ENCODE peak calls at places on chromosomes 12 and 14, in nine cellular contexts. W is endothelial cell of umbilical vein, F is NB4, Q is GM12891, R is H54, O is ovary, G is adrenal gland, I is lower leg skin, M is transverse colon. P is an unnamed sample.

GRCh38 chr14:72605921-72606220 is 288.0 kb downstream of the DPF3 start:
- DNase-seq in M (no peak), W (no peak), G (no peak), Q (no peak), O (no peak), R (no peak), F (no peak), I (peak; percentile 21), P (no peak)

GRCh38 chr12:1851126-1851791 is 30.9 kb downstream of the LRTM2 start:
- DNase-seq in M (no peak), Q (no peak), G (no peak), O (no peak), F (no peak), W (peak; percentile 22), R (no peak), I (no peak), P (no peak)

GRCh38 chr14:72383869-72384268 is 451.6 kb downstream of the RGS6 start:
- DNase-seq in Q (no peak), M (no peak), G (no peak), F (no peak), R (no peak), I (no peak), O (no peak), W (no peak), P (no peak)

GRCh38 chr12:91492648-91493047 is 310.0 kb upstream of the DCN start:
- DNase-seq in M (no peak), I (no peak), F (no peak), G (no peak), R (no peak), O (no peak), Q (no peak), W (peak; percentile 52), P (no peak)

GRCh38 chr12:86950043-86950838 is 694.0 kb upstream of the MGAT4C start:
- DNase-seq in F (no peak), M (no peak), O (no peak), Q (no peak), I (no peak), W (no peak), G (no peak), R (no peak), P (no peak)

GRCh38 chr12:124613151-124613585 is 45.8 kb upstream of the NCOR2 start:
- DNase-seq in M (peak; percentile 63), W (peak; percentile 73), F (no peak), Q (no peak), O (no peak), I (no peak), G (no peak), R (no peak), P (no peak)

GRCh38 chr12:70487440-70487839 is 121.3 kb downstream of the KCNMB4 start:
- DNase-seq in G (no peak), M (no peak), O (no peak), F (no peak), Q (no peak), R (no peak), I (no peak), W (no peak), P (no peak)

GRCh38 chr14:92154283-92154942 is 32.6 kb downstream of the CPSF2 start:
- DNase-seq in I (no peak), Q (no peak), R (no peak), G (no peak), M (no peak), W (no peak), F (no peak), O (no peak), P (no peak)

GRCh38 chr12:124847675-124848074 is 16.0 kb downstream of the SCARB1 start:
- DNase-seq in M (no peak), R (peak; percentile 67), W (no peak), I (no peak), G (no peak), O (no peak), Q (no peak), F (no peak), P (no peak)

GRCh38 chr12:92784356-92784755 is 81.6 kb downstream of the PLEKHG7 start:
- DNase-seq in Q (no peak), R (no peak), O (no peak), M (no peak), F (no peak), G (no peak), W (no peak), I (no peak), P (no peak)

DNA sequence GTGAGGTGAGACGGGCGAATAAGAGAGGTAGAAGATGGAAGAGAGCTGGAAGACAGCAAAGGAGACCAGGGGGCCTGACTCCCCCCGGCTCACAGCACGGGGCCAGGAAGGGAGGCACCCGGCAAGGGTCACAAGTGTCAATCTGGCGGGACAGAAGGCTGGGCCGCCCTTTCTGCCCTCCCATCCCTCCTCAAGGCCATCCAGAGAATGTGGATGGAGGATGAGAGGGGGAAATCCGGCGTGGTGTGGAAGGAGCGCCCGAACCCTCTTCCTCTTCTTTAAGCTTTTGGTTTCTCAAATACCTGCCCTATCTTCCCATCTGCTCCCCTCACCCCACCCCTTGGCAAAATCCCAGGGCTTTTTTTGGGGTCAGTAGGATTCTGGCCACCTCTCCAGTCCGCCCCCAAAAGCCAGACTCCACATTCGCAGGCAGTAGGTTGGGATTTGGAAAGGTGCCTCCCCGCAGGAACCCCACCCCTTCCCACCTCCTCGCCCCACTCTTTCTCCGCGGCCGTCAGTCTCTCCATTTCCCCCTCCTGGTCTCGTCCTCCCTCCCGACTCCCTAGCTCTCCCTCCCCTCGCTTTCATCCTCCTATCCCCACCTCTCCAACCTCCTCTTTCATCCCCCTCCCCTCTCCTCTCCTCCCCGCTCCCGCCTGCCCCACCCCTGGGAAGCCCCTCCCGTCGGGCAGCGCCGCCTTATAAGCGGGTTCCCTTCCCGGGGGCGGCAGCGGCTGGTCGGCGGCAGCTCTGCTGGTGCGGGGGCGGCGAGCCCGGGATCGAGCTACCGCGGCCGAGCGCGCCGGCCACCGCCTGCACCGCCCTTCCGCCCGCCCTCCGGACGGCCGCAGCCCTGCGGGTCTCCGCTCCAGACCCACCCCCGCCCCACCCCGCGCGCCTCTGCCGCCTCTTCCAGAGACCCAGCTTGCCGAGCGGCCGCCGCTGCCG is at the start of gene PTMS:
- DNase-seq in M (peak; percentile 79), O (peak; percentile 91), I (peak; percentile 95), F (peak; percentile 59), Q (no peak), W (peak; percentile 81), G (peak; percentile 86), R (no peak), P (peak; percentile 84)
- TF ChIP-seq POLR2A in M (peak; percentile 50), O (peak; percentile 88), I (no peak), F (peak; percentile 1), Q (no peak), W (peak; percentile 97), G (peak; percentile 93), R (peak; percentile 99), P (no peak)

GRCh38 chr14:93824518-93825234 is 36.4 kb upstream of the PRIMA1 start:
- DNase-seq in R (no peak), F (no peak), M (no peak), G (no peak), W (no peak), O (no peak), Q (no peak), I (no peak), P (no peak)
- TF ChIP-seq POLR2A in R (no peak), F (no peak), M (no peak), G (no peak), W (no peak), O (no peak), Q (no peak), I (no peak), P (no peak)

GRCh38 chr12:4938900-4939299 is 29.2 kb downstream of the KCNA1 start:
- DNase-seq in M (no peak), W (no peak), I (no peak), O (no peak), Q (no peak), F (no peak), G (no peak), R (no peak), P (no peak)

GRCh38 chr12:4947297-4947696 is 37.6 kb downstream of the KCNA1 start:
- DNase-seq in G (no peak), W (no peak), F (no peak), Q (no peak), I (no peak), O (no peak), M (no peak), R (no peak), P (no peak)

GRCh38 chr12:4943067-4943937 is 33.6 kb downstream of the KCNA1 start:
- DNase-seq in R (no peak), W (no peak), I (peak; percentile 62), O (no peak), G (no peak), F (no peak), M (no peak), Q (peak; percentile 30), P (no peak)

GRCh38 chr12:4939418-4940023 is 29.8 kb downstream of the KCNA1 start:
- DNase-seq in F (no peak), M (no peak), G (no peak), I (no peak), W (no peak), Q (no peak), R (no peak), O (no peak), P (no peak)

DNA sequence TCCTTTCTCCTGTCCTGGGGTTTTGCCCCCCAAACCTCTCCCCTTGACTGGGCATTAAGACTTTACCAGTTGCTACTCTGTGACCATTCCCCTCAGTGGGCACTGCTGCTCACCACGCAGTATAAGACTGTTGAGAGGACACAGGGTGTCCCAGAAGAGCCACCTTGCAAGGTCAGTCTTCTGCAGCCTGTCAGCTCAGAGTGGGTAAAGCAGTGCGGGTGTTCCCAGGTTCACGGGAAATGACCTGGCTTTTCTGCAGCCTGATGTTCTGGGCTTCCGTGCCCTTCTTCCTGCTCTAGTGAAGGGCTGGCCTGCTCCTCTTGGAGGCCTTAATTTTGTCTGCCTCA is 34.2 kb downstream of the KCNA1 start:
- DNase-seq in R (no peak), F (no peak), Q (no peak), W (no peak), I (no peak), G (no peak), M (no peak), O (no peak), P (no peak)
- TF ChIP-seq POLR2A in R (no peak), F (no peak), Q (no peak), W (no peak), I (no peak), G (no peak), M (no peak), O (no peak), P (no peak)

GRCh38 chr12:45994736-45995135 is 4.4 kb upstream of the SCAF11 start:
- DNase-seq in F (no peak), O (no peak), M (no peak), W (no peak), G (no peak), Q (no peak), R (no peak), I (no peak), P (no peak)

GRCh38 chr12:45990468-45991288 is at the start of gene SCAF11:
- DNase-seq in W (peak; percentile 100), Q (peak; percentile 80), M (peak; percentile 100), I (peak; percentile 100), O (peak; percentile 100), G (peak; percentile 100), R (peak; percentile 84), F (peak; percentile 100), P (peak; percentile 100)

GRCh38 chr12:45989857-45990467 is 412 bp downstream of the SCAF11 start:
- DNase-seq in G (peak; percentile 74), I (peak; percentile 93), O (peak; percentile 64), R (peak; percentile 23), M (peak; percentile 81), Q (peak; percentile 8), W (peak; percentile 55), F (peak; percentile 83), P (peak; percentile 93)

GRCh38 chr12:45989277-45989856 is 1.0 kb downstream of the SCAF11 start:
- DNase-seq in R (no peak), Q (no peak), M (no peak), W (no peak), O (no peak), G (no peak), I (no peak), F (no peak), P (peak; percentile 93)

GRCh38 chr12:45991289-45992249 is 1.2 kb upstream of the SCAF11 start:
- DNase-seq in F (peak; percentile 95), O (peak; percentile 64), Q (peak; percentile 35), G (peak; percentile 71), M (peak; percentile 77), W (peak; percentile 74), R (peak; percentile 58), I (peak; percentile 96), P (peak; percentile 94)
- TF ChIP-seq POLR2A in F (peak; percentile 89), O (no peak), Q (peak; percentile 58), G (peak; percentile 68), M (peak; percentile 91), W (peak; percentile 67), R (peak; percentile 84), I (no peak), P (peak; percentile 59)